ENCODE peak calls at places on chromosomes 1 and 21, in eight cellular contexts. One of them, this sample, is unnamed.

GRCh38 chr1:21673277-21673780 is 4.2 kb upstream of the RAP1GAP start:
- DNase-seq in kidney glomerular epithelial cell: peak
- DNase-seq in left cardiac atrium: peak
- DNase-seq in stimulated activated CD8-positive, alpha-beta memory T cell treated with anti-CD3 and anti-CD28 coated beads, Interleukin-2, amount 100 ng/mL, for 1 hour: no peak
- DNase-seq in progenitor cell of endocrine pancreas: no peak
- DNase-seq in midbrain: peak
- DNase-seq in M059J: peak
- DNase-seq in GM10248: no peak
- DNase-seq in this sample: no peak

GRCh38 chr21:42565886-42566523 is 52.4 kb downstream of the SLC37A1 start:
- DNase-seq in kidney glomerular epithelial cell: no peak
- DNase-seq in left cardiac atrium: no peak
- DNase-seq in stimulated activated CD8-positive, alpha-beta memory T cell treated with anti-CD3 and anti-CD28 coated beads, Interleukin-2, amount 100 ng/mL, for 1 hour: no peak
- DNase-seq in progenitor cell of endocrine pancreas: no peak
- DNase-seq in midbrain: no peak
- DNase-seq in M059J: no peak
- DNase-seq in GM10248: no peak
- DNase-seq in this sample: no peak

GRCh38 chr1:33524586-33524985 is 52.1 kb downstream of the ZSCAN20 start:
- DNase-seq in kidney glomerular epithelial cell: no peak
- DNase-seq in left cardiac atrium: no peak
- DNase-seq in stimulated activated CD8-positive, alpha-beta memory T cell treated with anti-CD3 and anti-CD28 coated beads, Interleukin-2, amount 100 ng/mL, for 1 hour: no peak
- DNase-seq in progenitor cell of endocrine pancreas: no peak
- DNase-seq in midbrain: no peak
- DNase-seq in M059J: no peak
- DNase-seq in GM10248: no peak
- DNase-seq in this sample: no peak

GRCh38 chr1:5898266-5898665 is 94.0 kb downstream of the NPHP4 start:
- DNase-seq in kidney glomerular epithelial cell: no peak
- DNase-seq in left cardiac atrium: no peak
- DNase-seq in stimulated activated CD8-positive, alpha-beta memory T cell treated with anti-CD3 and anti-CD28 coated beads, Interleukin-2, amount 100 ng/mL, for 1 hour: no peak
- DNase-seq in progenitor cell of endocrine pancreas: no peak
- DNase-seq in midbrain: no peak
- DNase-seq in M059J: no peak
- DNase-seq in GM10248: no peak
- DNase-seq in this sample: no peak

GRCh38 chr1:155128755-155129473 is 1.2 kb downstream of the EFNA1 start:
- DNase-seq in kidney glomerular epithelial cell: no peak
- DNase-seq in left cardiac atrium: peak
- DNase-seq in stimulated activated CD8-positive, alpha-beta memory T cell treated with anti-CD3 and anti-CD28 coated beads, Interleukin-2, amount 100 ng/mL, for 1 hour: no peak
- DNase-seq in progenitor cell of endocrine pancreas: no peak
- DNase-seq in midbrain: peak
- DNase-seq in M059J: peak
- DNase-seq in GM10248: no peak
- DNase-seq in this sample: no peak

GRCh38 chr21:41188476-41189146 is 20.7 kb downstream of the BACE2 start:
- DNase-seq in kidney glomerular epithelial cell: no peak
- DNase-seq in left cardiac atrium: no peak
- DNase-seq in stimulated activated CD8-positive, alpha-beta memory T cell treated with anti-CD3 and anti-CD28 coated beads, Interleukin-2, amount 100 ng/mL, for 1 hour: no peak
- DNase-seq in progenitor cell of endocrine pancreas: no peak
- DNase-seq in midbrain: no peak
- DNase-seq in M059J: no peak
- DNase-seq in GM10248: no peak
- DNase-seq in this sample: no peak

GRCh38 chr1:152251391-152251790 is 27.4 kb upstream of the HRNR start:
- DNase-seq in kidney glomerular epithelial cell: no peak
- DNase-seq in left cardiac atrium: no peak
- DNase-seq in stimulated activated CD8-positive, alpha-beta memory T cell treated with anti-CD3 and anti-CD28 coated beads, Interleukin-2, amount 100 ng/mL, for 1 hour: no peak
- DNase-seq in progenitor cell of endocrine pancreas: no peak
- DNase-seq in midbrain: no peak
- DNase-seq in M059J: peak
- DNase-seq in GM10248: no peak
- DNase-seq in this sample: no peak

GRCh38 chr1:34746101-34746500 is 8.7 kb upstream of the GJB5 start:
- DNase-seq in kidney glomerular epithelial cell: no peak
- DNase-seq in left cardiac atrium: no peak
- DNase-seq in stimulated activated CD8-positive, alpha-beta memory T cell treated with anti-CD3 and anti-CD28 coated beads, Interleukin-2, amount 100 ng/mL, for 1 hour: no peak
- DNase-seq in progenitor cell of endocrine pancreas: no peak
- DNase-seq in midbrain: no peak
- DNase-seq in M059J: no peak
- DNase-seq in GM10248: no peak
- DNase-seq in this sample: no peak

GRCh38 chr1:6785318-6785712 is at the start of gene CAMTA1:
- DNase-seq in kidney glomerular epithelial cell: no peak
- DNase-seq in left cardiac atrium: no peak
- DNase-seq in stimulated activated CD8-positive, alpha-beta memory T cell treated with anti-CD3 and anti-CD28 coated beads, Interleukin-2, amount 100 ng/mL, for 1 hour: no peak
- DNase-seq in progenitor cell of endocrine pancreas: no peak
- DNase-seq in midbrain: no peak
- DNase-seq in M059J: no peak
- DNase-seq in GM10248: no peak
- DNase-seq in this sample: no peak

GRCh38 chr1:113874017-113874879 is 2.7 kb upstream of the PTPN22 start:
- DNase-seq in kidney glomerular epithelial cell: peak
- DNase-seq in left cardiac atrium: no peak
- DNase-seq in stimulated activated CD8-positive, alpha-beta memory T cell treated with anti-CD3 and anti-CD28 coated beads, Interleukin-2, amount 100 ng/mL, for 1 hour: no peak
- DNase-seq in progenitor cell of endocrine pancreas: no peak
- DNase-seq in midbrain: no peak
- DNase-seq in M059J: peak
- DNase-seq in GM10248: no peak
- DNase-seq in this sample: peak

GRCh38 chr1:54227836-54228435 is 28.0 kb downstream of the MRPL37 start:
- DNase-seq in kidney glomerular epithelial cell: no peak
- DNase-seq in left cardiac atrium: no peak
- DNase-seq in stimulated activated CD8-positive, alpha-beta memory T cell treated with anti-CD3 and anti-CD28 coated beads, Interleukin-2, amount 100 ng/mL, for 1 hour: no peak
- DNase-seq in progenitor cell of endocrine pancreas: no peak
- DNase-seq in midbrain: no peak
- DNase-seq in M059J: no peak
- DNase-seq in GM10248: no peak
- DNase-seq in this sample: no peak

GRCh38 chr1:59446257-59446901 is 149.5 kb downstream of the FGGY start:
- DNase-seq in kidney glomerular epithelial cell: peak
- DNase-seq in left cardiac atrium: no peak
- DNase-seq in stimulated activated CD8-positive, alpha-beta memory T cell treated with anti-CD3 and anti-CD28 coated beads, Interleukin-2, amount 100 ng/mL, for 1 hour: no peak
- DNase-seq in progenitor cell of endocrine pancreas: no peak
- DNase-seq in midbrain: no peak
- DNase-seq in M059J: peak
- DNase-seq in GM10248: no peak
- DNase-seq in this sample: no peak

GRCh38 chr1:84300501-84300900 is 1.0 kb upstream of the SAMD13 start:
- DNase-seq in kidney glomerular epithelial cell: no peak
- DNase-seq in left cardiac atrium: no peak
- DNase-seq in stimulated activated CD8-positive, alpha-beta memory T cell treated with anti-CD3 and anti-CD28 coated beads, Interleukin-2, amount 100 ng/mL, for 1 hour: no peak
- DNase-seq in progenitor cell of endocrine pancreas: no peak
- DNase-seq in midbrain: peak
- DNase-seq in M059J: no peak
- DNase-seq in GM10248: no peak
- DNase-seq in this sample: no peak

GRCh38 chr1:93844262-93845045 is 34.6 kb downstream of the DNTTIP2 start:
- DNase-seq in kidney glomerular epithelial cell: peak
- DNase-seq in left cardiac atrium: no peak
- DNase-seq in stimulated activated CD8-positive, alpha-beta memory T cell treated with anti-CD3 and anti-CD28 coated beads, Interleukin-2, amount 100 ng/mL, for 1 hour: no peak
- DNase-seq in progenitor cell of endocrine pancreas: no peak
- DNase-seq in midbrain: peak
- DNase-seq in M059J: peak
- DNase-seq in GM10248: peak
- DNase-seq in this sample: peak

This sample was measured in GM12878.